ENCODE peak calls at places on chromosomes 13 and 19, in seven cellular contexts. N is lung, V is endothelial cell of umbilical vein, T is left ventricle myocardium inferior, F is cardiac fibroblast, E is bronchial epithelial cell, J is fibroblast of pulmonary artery. R is an unnamed sample.

GRCh38 chr13:113639661-113640262 is 18.2 kb downstream of the ATP4B start:
- DNase-seq in N (no peak), V (no peak), T (peak), F (no peak), E (no peak), J (no peak), R (peak)

GRCh38 chr19:18156268-18156667 is 3.3 kb downstream of the PIK3R2 start:
- DNase-seq in N (no peak), V (no peak), T (no peak), F (no peak), E (no peak), J (no peak), R (no peak)

GRCh38 chr13:55893541-55893940 is 1247.2 kb upstream of the PRR20A start:
- DNase-seq in N (no peak), V (no peak), T (no peak), F (no peak), E (peak), J (no peak), R (no peak)

GRCh38 chr19:21850636-21851255 is 14.8 kb upstream of the ZNF43 start:
- DNase-seq in N (no peak), V (no peak), T (no peak), F (no peak), E (no peak), J (no peak), R (no peak)

GRCh38 chr19:35248310-35249145 is at the start of gene LSR:
- DNase-seq in N (peak), V (no peak), T (no peak), F (no peak), E (peak), J (no peak), R (no peak)

GRCh38 chr13:76148926-76149325 is 512.8 kb downstream of the LMO7 start:
- DNase-seq in N (no peak), V (no peak), T (no peak), F (peak), E (peak), J (peak), R (peak)

GRCh38 chr19:13846533-13847032 is 30.4 kb upstream of the NANOS3 start:
- DNase-seq in N (peak), V (peak), T (peak), F (peak), E (peak), J (peak), R (peak)

GRCh38 chr19:31761281-31761913 is 412.2 kb upstream of the TSHZ3 start:
- DNase-seq in N (no peak), V (no peak), T (no peak), F (no peak), E (no peak), J (no peak), R (no peak)

GRCh38 chr19:50493171-50493570 is 16.5 kb upstream of the GARIN5A start:
- DNase-seq in N (no peak), V (no peak), T (no peak), F (no peak), E (no peak), J (no peak), R (no peak)

GRCh38 chr19:372306-372890 is 27.8 kb upstream of the MIER2 start:
- DNase-seq in N (no peak), V (peak), T (peak), F (peak), E (no peak), J (peak), R (peak)

GRCh38 chr13:96511587-96511986 is 421.7 kb downstream of the HS6ST3 start:
- DNase-seq in N (no peak), V (no peak), T (no peak), F (no peak), E (no peak), J (no peak), R (no peak)

GRCh38 chr13:109869312-109870237 is 83.2 kb upstream of the IRS2 start:
- DNase-seq in N (peak), V (peak), T (peak), F (peak), E (peak), J (peak), R (peak)

GRCh38 chr13:61286148-61286745 is 129.4 kb downstream of the PCDH20 start:
- DNase-seq in N (no peak), V (no peak), T (no peak), F (no peak), E (peak), J (peak), R (no peak)

GRCh38 chr19:29687244-29687896 is 22.1 kb downstream of the PLEKHF1 start:
- DNase-seq in N (no peak), V (no peak), T (no peak), F (peak), E (peak), J (peak), R (peak)

GRCh38 chr13:21934309-21934708 is 263.4 kb downstream of the FGF9 start:
- DNase-seq in N (no peak), V (no peak), T (no peak), F (no peak), E (no peak), J (no peak), R (no peak)

GRCh38 chr13:42283574-42283973 is 11.6 kb downstream of the AKAP11 start:
- DNase-seq in N (no peak), V (peak), T (no peak), F (no peak), E (no peak), J (no peak), R (no peak)

GRCh38 chr13:111429064-111429558 is 108.7 kb downstream of the TEX29 start:
- DNase-seq in N (peak), V (peak), T (no peak), F (peak), E (peak), J (peak), R (peak)

GRCh38 chr13:40148103-40148502 is 492.6 kb downstream of the COG6 start:
- DNase-seq in N (no peak), V (no peak), T (no peak), F (no peak), E (no peak), J (no peak), R (no peak)

GRCh38 chr19:40344422-40344821 is 3.8 kb downstream of the C19orf47 start:
- DNase-seq in N (no peak), V (no peak), T (no peak), F (no peak), E (no peak), J (no peak), R (no peak)

GRCh38 chr13:106916329-106916728 is 348.4 kb upstream of the ARGLU1 start:
- DNase-seq in N (no peak), V (no peak), T (no peak), F (no peak), E (no peak), J (peak), R (peak)

GRCh38 chr13:37534181-37534580 is 64.4 kb downstream of the POSTN start:
- DNase-seq in N (no peak), V (no peak), T (no peak), F (no peak), E (peak), J (peak), R (peak)

DNA sequence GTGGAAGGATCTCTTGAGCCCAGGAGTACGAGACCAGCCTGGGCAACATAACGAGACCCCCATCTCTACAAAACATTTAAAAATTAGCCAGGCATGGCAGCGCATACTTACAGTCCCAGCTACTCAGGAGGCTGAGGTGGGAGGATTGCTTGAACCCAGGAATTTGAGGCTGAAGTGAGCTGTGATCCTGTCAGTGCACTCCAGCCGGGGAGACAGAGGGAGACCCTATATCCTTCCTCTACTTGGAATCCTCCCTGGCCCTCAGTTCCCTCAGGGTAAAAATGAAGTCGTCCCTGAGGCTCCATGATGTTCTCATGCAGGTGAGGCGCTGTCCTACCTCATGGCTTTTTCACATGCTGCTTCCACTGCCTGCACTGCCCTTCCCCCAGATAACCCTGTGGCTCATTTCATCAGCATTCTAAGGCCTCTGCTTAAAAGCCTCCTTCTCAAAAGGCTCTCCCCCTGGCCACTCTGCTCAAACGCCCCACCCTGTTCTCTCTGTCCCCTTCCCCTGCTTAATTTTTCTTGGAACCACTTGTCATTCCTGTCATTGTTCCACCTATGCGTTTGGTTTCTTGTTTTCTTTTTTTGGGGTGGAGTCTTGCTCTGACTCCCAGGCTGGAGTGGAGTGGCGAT is 19.2 kb downstream of the DNM2 start:
- DNase-seq in N (peak), V (no peak), T (no peak), F (no peak), E (no peak), J (no peak), R (no peak)
- H3K4me3 ChIP-seq in N (no peak), V (no peak), T (no peak), F (no peak), E (no peak), J (no peak), R (no peak)

DNA sequence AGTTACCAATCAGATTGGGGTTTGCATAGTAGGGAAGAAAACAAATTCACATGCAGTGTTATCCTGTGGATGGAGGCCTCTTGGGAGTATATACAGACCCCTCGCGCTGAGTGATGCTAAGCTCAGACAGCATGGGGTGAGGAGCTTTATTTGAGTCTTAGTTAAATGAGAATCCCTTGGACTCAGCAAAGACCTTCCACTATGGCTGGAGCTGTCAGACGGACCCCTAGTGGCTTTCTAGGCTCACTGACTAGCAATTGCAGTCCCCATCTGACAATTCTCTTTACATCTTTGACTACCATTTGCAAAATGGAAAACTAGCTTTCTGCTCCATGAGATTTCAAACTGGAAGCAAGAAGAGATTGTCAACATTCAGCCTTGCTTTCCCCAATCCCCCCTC is 90.4 kb downstream of the STOML3 start:
- DNase-seq in N (no peak), V (no peak), T (no peak), F (no peak), E (no peak), J (no peak), R (no peak)
- TF ChIP-seq CTCF in N (no peak), V (no peak), T (no peak), F (no peak), E (no peak), J (peak), R (no peak)

GRCh38 chr19:55255618-55256423 is 3.0 kb downstream of the PPP6R1 start:
- DNase-seq in N (no peak), V (no peak), T (no peak), F (no peak), E (peak), J (peak), R (peak)
- H3K4me3 ChIP-seq in N (no peak), V (no peak), T (peak), F (no peak), E (no peak), J (peak), R (peak)

GRCh38 chr13:35597451-35597850 is 121.0 kb upstream of the MAB21L1 start:
- DNase-seq in N (no peak), V (peak), T (no peak), F (no peak), E (peak), J (no peak), R (no peak)

GRCh38 chr13:35599385-35599784 is 122.9 kb upstream of the MAB21L1 start:
- DNase-seq in N (no peak), V (no peak), T (no peak), F (peak), E (peak), J (no peak), R (no peak)

GRCh38 chr13:35598790-35599369 is 122.4 kb upstream of the MAB21L1 start:
- DNase-seq in N (no peak), V (peak), T (no peak), F (peak), E (peak), J (no peak), R (no peak)

GRCh38 chr13:35600137-35600536 is 123.6 kb upstream of the MAB21L1 start:
- DNase-seq in N (no peak), V (no peak), T (no peak), F (peak), E (peak), J (peak), R (no peak)

GRCh38 chr13:35598233-35598632 is 121.7 kb upstream of the MAB21L1 start:
- DNase-seq in N (no peak), V (peak), T (no peak), F (no peak), E (no peak), J (no peak), R (no peak)
- TF ChIP-seq CTCF in N (no peak), V (no peak), T (no peak), F (no peak), E (no peak), J (no peak), R (no peak)

DNA sequence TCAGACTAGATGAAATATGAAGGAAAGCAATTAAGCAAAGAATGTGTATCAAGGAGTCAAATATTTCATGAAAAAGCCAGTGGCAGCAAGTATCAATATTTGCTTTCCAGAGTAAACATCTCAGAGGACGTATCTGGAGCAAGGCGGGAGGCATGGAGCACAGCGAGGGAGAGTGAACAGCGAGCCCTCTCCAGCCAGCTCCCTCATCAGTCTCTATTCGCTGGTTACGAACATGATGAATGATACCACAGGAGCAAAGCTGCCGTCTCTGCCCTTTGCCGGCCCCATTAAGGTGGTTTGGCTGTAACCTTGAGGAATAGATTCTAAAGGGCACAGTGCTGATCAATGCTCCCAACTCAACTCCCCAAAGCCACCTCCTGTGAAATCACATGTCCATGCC is 95.8 kb downstream of the CCNA1 start:
- DNase-seq in N (no peak), V (no peak), T (no peak), F (no peak), E (no peak), J (no peak), R (no peak)
- H3K4me3 ChIP-seq in N (no peak), V (no peak), T (no peak), F (no peak), E (no peak), J (no peak), R (no peak)

DNA sequence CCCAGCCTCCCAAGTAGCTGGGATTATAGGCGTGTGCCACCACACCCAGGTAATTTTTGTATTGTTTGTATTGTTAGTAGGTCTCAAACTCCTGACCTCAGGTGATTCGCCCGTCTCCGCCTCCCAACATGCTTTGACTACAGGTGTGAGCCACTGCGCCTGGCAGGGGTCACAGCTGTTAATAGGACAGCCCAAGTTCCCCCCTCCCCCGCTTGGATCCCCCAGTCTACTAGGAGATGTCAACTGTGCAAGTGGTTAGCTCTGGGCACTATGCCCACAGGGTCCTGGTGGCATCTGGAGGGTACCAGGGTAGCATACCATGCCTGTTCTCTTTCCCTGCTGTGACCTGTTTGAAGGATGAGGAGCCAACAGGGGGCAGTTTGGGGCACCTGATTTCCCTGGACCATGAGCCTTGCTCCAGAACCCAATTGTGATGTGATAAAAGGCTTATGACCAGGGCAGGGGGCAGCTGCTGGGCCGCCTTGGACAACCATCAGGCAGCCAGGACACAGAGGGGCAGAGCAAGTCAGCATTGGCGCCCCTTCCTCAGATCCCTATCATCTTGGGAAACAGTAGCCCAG is at the start of gene TSPAN16:
- DNase-seq in N (no peak), V (no peak), T (no peak), F (no peak), E (no peak), J (no peak), R (no peak)
- TF ChIP-seq CTCF in N (no peak), V (no peak), T (no peak), F (no peak), E (peak), J (peak), R (no peak)

GRCh38 chr13:101453784-101454201 is 1.3 kb downstream of the ITGBL1 start:
- DNase-seq in N (peak), V (peak), T (peak), F (no peak), E (peak), J (no peak), R (no peak)
- H3K4me3 ChIP-seq in N (peak), V (no peak), T (peak), F (peak), E (peak), J (peak), R (peak)

GRCh38 chr13:30862707-30863106 is 43.4 kb upstream of the MEDAG start:
- DNase-seq in N (no peak), V (no peak), T (peak), F (peak), E (no peak), J (no peak), R (no peak)

GRCh38 chr13:30865131-30866009 is 40.7 kb upstream of the MEDAG start:
- DNase-seq in N (peak), V (peak), T (peak), F (peak), E (peak), J (peak), R (peak)

GRCh38 chr13:30863231-30863630 is 42.8 kb upstream of the MEDAG start:
- DNase-seq in N (no peak), V (no peak), T (no peak), F (no peak), E (no peak), J (no peak), R (no peak)

GRCh38 chr13:30863796-30864195 is 42.3 kb upstream of the MEDAG start:
- DNase-seq in N (no peak), V (no peak), T (no peak), F (no peak), E (no peak), J (no peak), R (no peak)

GRCh38 chr13:30864352-30865130 is 41.5 kb upstream of the MEDAG start:
- DNase-seq in N (no peak), V (peak), T (no peak), F (peak), E (peak), J (peak), R (peak)
- TF ChIP-seq CTCF in N (no peak), V (no peak), T (no peak), F (no peak), E (no peak), J (no peak), R (no peak)